ENCODE peak calls at places on chromosomes 3 and 15, in five cellular contexts. One of them, this sample, is unnamed.

GRCh38 chr15:79977431-79977940 is 6.5 kb upstream of the BCL2A1 start:
- DNase-seq in HCT116: no peak
- DNase-seq in transverse colon: peak
- DNase-seq in esophagus muscularis mucosa: no peak
- DNase-seq in spleen: peak
- DNase-seq in this sample: no peak

GRCh38 chr3:67804089-67804488 is 149.7 kb upstream of the SUCLG2 start:
- DNase-seq in HCT116: no peak
- DNase-seq in transverse colon: no peak
- DNase-seq in esophagus muscularis mucosa: no peak
- DNase-seq in spleen: no peak
- DNase-seq in this sample: no peak

GRCh38 chr3:122982202-122983185 is 45.1 kb downstream of the SEMA5B start:
- DNase-seq in HCT116: no peak
- DNase-seq in transverse colon: no peak
- DNase-seq in esophagus muscularis mucosa: no peak
- DNase-seq in spleen: no peak
- DNase-seq in this sample: no peak

GRCh38 chr15:76206325-76206976 is 104.8 kb downstream of the ETFA start:
- DNase-seq in HCT116: no peak
- DNase-seq in transverse colon: peak
- DNase-seq in esophagus muscularis mucosa: no peak
- DNase-seq in spleen: peak
- DNase-seq in this sample: peak

GRCh38 chr3:189292667-189293478 is 121.1 kb downstream of the TPRG1 start:
- DNase-seq in HCT116: no peak
- DNase-seq in transverse colon: peak
- DNase-seq in esophagus muscularis mucosa: no peak
- DNase-seq in spleen: no peak
- DNase-seq in this sample: no peak

GRCh38 chr15:27017168-27017809 is 46.3 kb downstream of the GABRG3 start:
- DNase-seq in HCT116: no peak
- DNase-seq in transverse colon: no peak
- DNase-seq in esophagus muscularis mucosa: no peak
- DNase-seq in spleen: no peak
- DNase-seq in this sample: peak

GRCh38 chr15:68335251-68335650 is 57.7 kb downstream of the FEM1B start:
- DNase-seq in HCT116: no peak
- DNase-seq in transverse colon: no peak
- DNase-seq in esophagus muscularis mucosa: no peak
- DNase-seq in spleen: peak
- DNase-seq in this sample: no peak

GRCh38 chr3:63910873-63911272 is 1.3 kb downstream of the SCAANT1 start:
- DNase-seq in HCT116: no peak
- DNase-seq in transverse colon: no peak
- DNase-seq in esophagus muscularis mucosa: no peak
- DNase-seq in spleen: no peak
- DNase-seq in this sample: no peak

GRCh38 chr15:42385206-42385979 is 26.1 kb downstream of the CAPN3 start:
- DNase-seq in HCT116: peak
- DNase-seq in transverse colon: peak
- DNase-seq in esophagus muscularis mucosa: no peak
- DNase-seq in spleen: no peak
- DNase-seq in this sample: peak

GRCh38 chr15:77503240-77503639 is 82.6 kb downstream of the HMG20A start:
- DNase-seq in HCT116: no peak
- DNase-seq in transverse colon: no peak
- DNase-seq in esophagus muscularis mucosa: no peak
- DNase-seq in spleen: no peak
- DNase-seq in this sample: no peak

GRCh38 chr3:78690806-78691205 is 1077.0 kb downstream of the ROBO1 start:
- DNase-seq in HCT116: no peak
- DNase-seq in transverse colon: no peak
- DNase-seq in esophagus muscularis mucosa: no peak
- DNase-seq in spleen: no peak
- DNase-seq in this sample: no peak

GRCh38 chr15:60787737-60788513 is 309.0 kb upstream of the ICE2 start:
- DNase-seq in HCT116: no peak
- DNase-seq in transverse colon: no peak
- DNase-seq in esophagus muscularis mucosa: no peak
- DNase-seq in spleen: no peak
- DNase-seq in this sample: no peak

GRCh38 chr3:195891431-195892104 is 16.8 kb downstream of the TNK2 start:
- DNase-seq in HCT116: no peak
- DNase-seq in transverse colon: no peak
- DNase-seq in esophagus muscularis mucosa: no peak
- DNase-seq in spleen: no peak
- DNase-seq in this sample: no peak

GRCh38 chr3:195893121-195893449 is 15.3 kb downstream of the TNK2 start:
- DNase-seq in HCT116: no peak
- DNase-seq in transverse colon: no peak
- DNase-seq in esophagus muscularis mucosa: no peak
- DNase-seq in spleen: no peak
- DNase-seq in this sample: no peak

GRCh38 chr3:195893516-195893915 is 14.8 kb downstream of the TNK2 start:
- DNase-seq in HCT116: no peak
- DNase-seq in transverse colon: no peak
- DNase-seq in esophagus muscularis mucosa: no peak
- DNase-seq in spleen: no peak
- DNase-seq in this sample: no peak

GRCh38 chr3:195892105-195892354 is 16.3 kb downstream of the TNK2 start:
- DNase-seq in HCT116: no peak
- DNase-seq in transverse colon: no peak
- DNase-seq in esophagus muscularis mucosa: no peak
- DNase-seq in spleen: no peak
- DNase-seq in this sample: no peak

GRCh38 chr3:195892355-195893120 is 15.8 kb downstream of the TNK2 start:
- DNase-seq in HCT116: no peak
- DNase-seq in transverse colon: peak
- DNase-seq in esophagus muscularis mucosa: no peak
- DNase-seq in spleen: no peak
- DNase-seq in this sample: no peak
- H3K4me3 ChIP-seq in HCT116: no peak
- H3K4me3 ChIP-seq in transverse colon: peak
- H3K4me3 ChIP-seq in esophagus muscularis mucosa: peak
- H3K4me3 ChIP-seq in spleen: no peak
- H3K4me3 ChIP-seq in this sample: peak

DNA sequence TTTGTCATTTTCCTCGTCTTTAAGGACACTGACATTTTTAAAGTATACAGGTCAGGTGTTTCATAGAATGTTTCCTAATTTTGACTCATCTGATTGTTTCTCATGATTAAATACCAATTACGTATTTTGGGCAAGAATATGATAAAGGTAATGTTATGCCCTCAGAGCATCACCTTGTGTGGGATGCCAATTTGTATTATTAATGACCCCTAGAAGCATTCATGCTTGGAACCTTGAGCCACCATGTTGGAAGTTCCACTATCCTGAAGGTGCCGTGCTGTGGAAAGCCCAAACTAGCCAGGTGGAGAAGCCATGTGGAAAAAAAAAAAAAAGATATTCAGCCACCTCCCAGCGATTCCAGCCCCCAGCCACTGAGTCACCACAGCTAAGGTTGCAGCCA is 19.1 kb upstream of the B4GALT4 start:
- DNase-seq in HCT116: no peak
- DNase-seq in transverse colon: no peak
- DNase-seq in esophagus muscularis mucosa: no peak
- DNase-seq in spleen: no peak
- DNase-seq in this sample: no peak
- TF ChIP-seq POLR2AphosphoS5 in HCT116: no peak
- TF ChIP-seq POLR2AphosphoS5 in transverse colon: no peak
- TF ChIP-seq POLR2AphosphoS5 in esophagus muscularis mucosa: no peak
- TF ChIP-seq POLR2AphosphoS5 in spleen: no peak
- TF ChIP-seq POLR2AphosphoS5 in this sample: no peak

GRCh38 chr15:83064859-83065258 is 2.2 kb downstream of the BTBD1 start:
- DNase-seq in HCT116: no peak
- DNase-seq in transverse colon: no peak
- DNase-seq in esophagus muscularis mucosa: no peak
- DNase-seq in spleen: no peak
- DNase-seq in this sample: no peak
- H3K4me3 ChIP-seq in HCT116: peak
- H3K4me3 ChIP-seq in transverse colon: peak
- H3K4me3 ChIP-seq in esophagus muscularis mucosa: peak
- H3K4me3 ChIP-seq in spleen: peak
- H3K4me3 ChIP-seq in this sample: peak

GRCh38 chr3:72310028-72310987 is 525.4 kb upstream of the PROK2 start:
- DNase-seq in HCT116: no peak
- DNase-seq in transverse colon: peak
- DNase-seq in esophagus muscularis mucosa: no peak
- DNase-seq in spleen: peak
- DNase-seq in this sample: no peak
- TF ChIP-seq POLR2AphosphoS5 in HCT116: no peak
- TF ChIP-seq POLR2AphosphoS5 in transverse colon: no peak
- TF ChIP-seq POLR2AphosphoS5 in esophagus muscularis mucosa: peak
- TF ChIP-seq POLR2AphosphoS5 in spleen: peak
- TF ChIP-seq POLR2AphosphoS5 in this sample: no peak

DNA sequence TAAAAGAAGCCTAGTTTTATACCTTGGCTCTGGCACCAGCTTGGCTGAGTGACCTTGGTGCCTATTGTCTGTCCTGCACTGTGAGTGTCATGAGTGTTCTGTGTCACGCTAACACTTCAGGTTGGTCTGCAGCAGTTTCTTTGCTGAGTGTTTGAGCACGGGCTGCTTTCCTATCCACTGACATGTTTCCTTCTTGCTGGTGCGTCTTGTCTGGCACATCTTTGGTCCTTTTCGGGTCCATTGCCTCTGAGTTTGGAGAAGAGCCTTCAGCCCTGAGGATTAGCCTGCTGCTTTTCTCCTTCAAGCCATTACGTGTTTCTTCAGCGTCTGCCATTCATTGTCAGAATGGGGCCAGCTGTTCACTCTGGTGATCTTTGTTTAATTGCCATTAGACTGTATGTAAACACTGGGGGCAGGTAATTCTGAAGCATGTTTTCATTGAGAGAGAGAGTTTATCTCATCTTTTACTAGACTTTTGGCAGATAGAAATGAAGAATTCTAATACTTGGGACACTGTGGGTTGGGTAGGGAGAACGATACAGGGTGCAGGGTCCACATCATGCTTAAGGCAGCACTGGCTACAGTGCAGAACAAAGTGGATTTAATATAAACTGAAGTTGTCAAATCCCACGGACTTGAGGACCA is 55.5 kb downstream of the LRRC28 start:
- DNase-seq in HCT116: no peak
- DNase-seq in transverse colon: no peak
- DNase-seq in esophagus muscularis mucosa: no peak
- DNase-seq in spleen: no peak
- DNase-seq in this sample: peak
- H3K4me3 ChIP-seq in HCT116: no peak
- H3K4me3 ChIP-seq in transverse colon: no peak
- H3K4me3 ChIP-seq in esophagus muscularis mucosa: peak
- H3K4me3 ChIP-seq in spleen: no peak
- H3K4me3 ChIP-seq in this sample: no peak

GRCh38 chr15:45941367-45941766 is 306.5 kb downstream of the SQOR start:
- DNase-seq in HCT116: no peak
- DNase-seq in transverse colon: no peak
- DNase-seq in esophagus muscularis mucosa: no peak
- DNase-seq in spleen: no peak
- DNase-seq in this sample: no peak
- TF ChIP-seq POLR2AphosphoS5 in HCT116: no peak
- TF ChIP-seq POLR2AphosphoS5 in transverse colon: no peak
- TF ChIP-seq POLR2AphosphoS5 in esophagus muscularis mucosa: no peak
- TF ChIP-seq POLR2AphosphoS5 in spleen: no peak
- TF ChIP-seq POLR2AphosphoS5 in this sample: no peak

DNA sequence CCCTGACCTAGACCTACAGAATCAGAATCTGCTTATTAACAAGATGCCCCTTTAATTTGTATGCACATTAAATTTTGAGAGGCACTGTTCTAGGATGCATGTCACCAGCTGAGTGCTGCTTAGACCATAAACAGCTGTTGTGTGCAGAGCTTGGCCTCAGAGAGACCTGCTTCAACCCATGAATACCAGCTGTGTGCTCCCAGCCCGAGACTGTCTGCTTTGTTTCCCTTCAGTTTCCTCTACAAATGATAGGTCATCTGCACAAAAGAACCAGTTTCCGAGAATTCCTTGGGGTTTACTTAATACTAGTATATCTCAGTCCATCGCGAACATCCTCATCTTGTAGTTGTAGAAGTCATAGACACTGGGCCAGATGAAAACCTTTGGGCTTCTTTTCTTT is 158.5 kb upstream of the PFN2 start:
- DNase-seq in HCT116: no peak
- DNase-seq in transverse colon: no peak
- DNase-seq in esophagus muscularis mucosa: peak
- DNase-seq in spleen: no peak
- DNase-seq in this sample: no peak
- H3K4me3 ChIP-seq in HCT116: no peak
- H3K4me3 ChIP-seq in transverse colon: no peak
- H3K4me3 ChIP-seq in esophagus muscularis mucosa: no peak
- H3K4me3 ChIP-seq in spleen: no peak
- H3K4me3 ChIP-seq in this sample: no peak

GRCh38 chr3:50259432-50260026 is 9.4 kb upstream of the SEMA3B start:
- DNase-seq in HCT116: no peak
- DNase-seq in transverse colon: no peak
- DNase-seq in esophagus muscularis mucosa: no peak
- DNase-seq in spleen: no peak
- DNase-seq in this sample: no peak

GRCh38 chr3:50258979-50259378 is 10.0 kb upstream of the SEMA3B start:
- DNase-seq in HCT116: no peak
- DNase-seq in transverse colon: no peak
- DNase-seq in esophagus muscularis mucosa: no peak
- DNase-seq in spleen: no peak
- DNase-seq in this sample: no peak

GRCh38 chr3:50256978-50257890 is 11.7 kb upstream of the SEMA3B start:
- DNase-seq in HCT116: no peak
- DNase-seq in transverse colon: peak
- DNase-seq in esophagus muscularis mucosa: no peak
- DNase-seq in spleen: no peak
- DNase-seq in this sample: peak

GRCh38 chr3:50260027-50260941 is 8.7 kb upstream of the SEMA3B start:
- DNase-seq in HCT116: no peak
- DNase-seq in transverse colon: peak
- DNase-seq in esophagus muscularis mucosa: peak
- DNase-seq in spleen: peak
- DNase-seq in this sample: peak

GRCh38 chr3:50257990-50258389 is 11.0 kb upstream of the SEMA3B start:
- DNase-seq in HCT116: no peak
- DNase-seq in transverse colon: no peak
- DNase-seq in esophagus muscularis mucosa: no peak
- DNase-seq in spleen: no peak
- DNase-seq in this sample: no peak
- TF ChIP-seq POLR2AphosphoS5 in HCT116: no peak
- TF ChIP-seq POLR2AphosphoS5 in transverse colon: no peak
- TF ChIP-seq POLR2AphosphoS5 in esophagus muscularis mucosa: no peak
- TF ChIP-seq POLR2AphosphoS5 in spleen: peak
- TF ChIP-seq POLR2AphosphoS5 in this sample: no peak

GRCh38 chr15:94844533-94845390 is 613.4 kb downstream of the MCTP2 start:
- DNase-seq in HCT116: no peak
- DNase-seq in transverse colon: peak
- DNase-seq in esophagus muscularis mucosa: no peak
- DNase-seq in spleen: peak
- DNase-seq in this sample: peak
- H3K4me3 ChIP-seq in HCT116: no peak
- H3K4me3 ChIP-seq in transverse colon: peak
- H3K4me3 ChIP-seq in esophagus muscularis mucosa: peak
- H3K4me3 ChIP-seq in spleen: no peak
- H3K4me3 ChIP-seq in this sample: peak

This sample was measured in stomach.